ENCODE peak calls at places on chromosomes 7 and 10, in seven cellular contexts. D, C, M, V, F, A and K are unnamed samples.

GRCh38 chr10:80173441-80173840 is 31.9 kb downstream of the ANXA11 start:
- DNase-seq in C (no peak), V (no peak), M (no peak), D (no peak), F (no peak), A (no peak), K (no peak)

GRCh38 chr7:156618078-156618790 is 22.3 kb upstream of the RNF32 start:
- DNase-seq in C (no peak), D (no peak), M (no peak), A (no peak), F (no peak), V (no peak), K (no peak)

GRCh38 chr10:130587718-130588117 is 451.5 kb downstream of the GLRX3 start:
- DNase-seq in A (no peak), M (no peak), D (no peak), F (no peak), V (no peak), C (no peak), K (no peak)

GRCh38 chr7:2715341-2716231 is 27.6 kb downstream of the AMZ1 start:
- DNase-seq in A (no peak), D (no peak), V (no peak), F (no peak), M (no peak), C (no peak), K (peak)

GRCh38 chr10:35304649-35305048 is 31.7 kb upstream of the CCNY start:
- DNase-seq in M (no peak), F (no peak), D (no peak), A (no peak), C (no peak), V (no peak), K (peak)

GRCh38 chr10:118973744-118974143 is 55.8 kb upstream of the NANOS1 start:
- DNase-seq in C (no peak), F (no peak), M (no peak), V (no peak), D (no peak), A (no peak), K (no peak)

GRCh38 chr7:130998993-130999602 is 265.1 kb upstream of the KLF14 start:
- DNase-seq in C (no peak), D (peak), M (no peak), V (no peak), F (peak), A (no peak), K (no peak)

GRCh38 chr10:48495282-48496045 is 109.4 kb downstream of the ARHGAP22 start:
- DNase-seq in V (no peak), A (no peak), D (no peak), M (no peak), F (no peak), C (no peak), K (no peak)

GRCh38 chr7:100247152-100247757 is 27.5 kb downstream of the PVRIG start:
- DNase-seq in V (peak), D (peak), F (peak), A (peak), M (no peak), C (peak), K (peak)

GRCh38 chr10:97686301-97686961 is 610 bp downstream of the AVPI1 start:
- DNase-seq in D (no peak), F (no peak), V (no peak), C (no peak), M (no peak), A (no peak), K (no peak)

GRCh38 chr10:130989670-130990247 is 321.8 kb downstream of the TCERG1L start:
- DNase-seq in A (no peak), C (no peak), F (no peak), D (no peak), V (peak), M (no peak), K (no peak)

GRCh38 chr10:1157615-1157933 is 101.4 kb downstream of the WDR37 start:
- DNase-seq in M (no peak), D (no peak), A (no peak), C (no peak), F (no peak), V (no peak), K (no peak)

GRCh38 chr10:97731346-97732051 is 5.4 kb upstream of the ZFYVE27 start:
- DNase-seq in M (no peak), C (no peak), D (no peak), V (peak), A (no peak), F (peak), K (peak)

GRCh38 chr10:69413221-69413865 is 3.4 kb downstream of the TACR2 start:
- DNase-seq in V (peak), M (no peak), C (peak), F (peak), D (peak), A (peak), K (peak)

GRCh38 chr10:114876602-114877300 is 55.2 kb downstream of the FHIP2A start:
- DNase-seq in D (peak), C (peak), A (peak), M (peak), F (peak), V (peak), K (peak)

GRCh38 chr10:80357000-80357803 is 621 bp downstream of the DYDC2 start:
- DNase-seq in A (no peak), C (peak), F (no peak), D (no peak), V (peak), M (no peak), K (no peak)

GRCh38 chr7:5450549-5451327 is 27.1 kb upstream of the TNRC18 start:
- DNase-seq in M (no peak), D (no peak), F (peak), V (peak), C (no peak), A (peak), K (peak)

GRCh38 chr7:107951172-107951787 is 51.7 kb downstream of the LAMB1 start:
- DNase-seq in D (no peak), V (no peak), M (no peak), A (no peak), C (no peak), F (no peak), K (no peak)

GRCh38 chr10:80697926-80698325 is 160.2 kb downstream of the SH2D4B start:
- DNase-seq in V (no peak), D (no peak), M (no peak), F (no peak), A (no peak), C (no peak), K (no peak)

GRCh38 chr7:33186187-33186586 is 56.8 kb downstream of the BBS9 start:
- DNase-seq in M (no peak), A (peak), D (no peak), V (no peak), F (no peak), C (no peak), K (no peak)

GRCh38 chr10:88033793-88034192 is 170.4 kb downstream of the PTEN start:
- DNase-seq in A (no peak), F (no peak), V (no peak), C (no peak), M (no peak), D (no peak), K (no peak)

GRCh38 chr10:131825150-131825907 is 75.5 kb upstream of the PPP2R2D start:
- DNase-seq in A (no peak), C (no peak), D (no peak), V (no peak), M (no peak), F (no peak), K (no peak)

GRCh38 chr7:23013715-23014649 is at the start of gene HYCC1:
- DNase-seq in F (peak), C (peak), D (peak), V (peak), M (peak), A (peak), K (peak)
- TF ChIP-seq YY1 in F (peak), C (no peak), D (peak), V (no peak), M (peak), A (no peak), K (no peak)

DNA sequence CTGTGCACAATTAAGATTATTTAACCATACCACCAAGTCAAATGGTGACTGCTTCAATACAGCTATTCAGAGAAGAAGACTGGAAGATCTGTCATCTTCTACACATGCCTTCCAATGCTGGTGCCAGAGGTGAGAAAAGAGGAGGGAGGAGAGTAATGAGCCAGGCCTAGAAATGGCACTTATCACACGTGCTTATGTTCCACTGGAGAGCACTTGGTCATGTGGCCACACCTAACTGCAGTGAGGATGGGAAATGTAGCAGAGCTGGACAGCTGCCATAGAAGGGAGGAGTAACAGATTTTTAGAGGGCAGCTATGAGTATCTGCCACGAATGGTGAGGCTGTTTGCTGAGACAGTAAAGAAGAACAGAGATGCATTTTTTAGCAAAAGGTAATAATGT is 77.1 kb downstream of the MPLKIP start:
- DNase-seq in F (no peak), D (no peak), M (no peak), C (no peak), A (no peak), V (no peak), K (no peak)
- TF ChIP-seq YY1 in F (no peak), D (no peak), M (no peak), C (no peak), A (no peak), V (no peak), K (no peak)

GRCh38 chr10:64408386-64409178 is 887.4 kb downstream of the REEP3 start:
- DNase-seq in M (no peak), C (no peak), V (no peak), A (no peak), F (no peak), D (no peak), K (no peak)
- TF ChIP-seq YY1 in M (no peak), C (no peak), V (no peak), A (no peak), F (no peak), D (no peak), K (no peak)

DNA sequence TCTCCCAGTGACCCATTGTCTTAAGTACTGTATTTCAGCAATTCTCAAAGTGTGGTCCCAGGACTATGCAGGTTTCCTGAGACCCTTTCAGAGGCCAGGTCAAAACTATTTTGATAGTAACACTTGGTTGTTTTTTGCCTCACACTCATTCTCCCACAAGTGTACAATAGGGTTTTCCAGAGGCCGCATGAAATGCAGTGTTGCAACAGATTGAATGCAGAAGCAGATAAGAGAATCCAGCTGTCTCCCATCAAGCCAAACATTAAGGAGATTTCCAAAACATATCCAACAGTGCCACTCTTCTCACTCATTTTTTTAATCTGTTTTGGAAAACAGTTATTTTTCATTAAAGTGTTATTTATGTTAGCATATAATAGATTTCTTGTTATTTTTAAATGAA is 20.0 kb downstream of the VKORC1L1 start:
- DNase-seq in V (no peak), A (no peak), F (no peak), D (no peak), C (no peak), M (no peak), K (no peak)
- TF ChIP-seq YY1 in V (no peak), A (no peak), F (no peak), D (no peak), C (no peak), M (no peak), K (no peak)

DNA sequence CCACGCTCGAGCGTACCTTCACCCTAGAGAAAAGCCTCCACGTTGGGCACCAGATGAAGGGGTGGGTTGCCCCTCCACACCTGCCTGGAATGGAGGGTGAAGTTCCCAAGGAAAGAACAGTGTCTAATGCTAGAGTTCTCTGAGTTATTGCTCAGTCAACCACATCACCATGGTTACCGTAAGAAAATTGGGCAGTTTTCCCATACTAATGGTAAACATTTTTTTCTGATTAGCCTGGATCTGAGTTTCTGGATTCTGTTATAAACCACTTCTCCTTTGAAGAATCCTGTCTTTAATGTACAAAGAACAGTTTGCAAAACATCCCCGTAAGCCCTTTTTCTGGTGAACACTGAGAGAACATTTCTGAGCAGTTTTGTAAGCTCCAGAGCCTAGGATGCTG is 45.5 kb downstream of the ABCC2 start:
- DNase-seq in M (no peak), D (no peak), A (no peak), V (no peak), F (no peak), C (no peak), K (no peak)
- TF ChIP-seq YY1 in M (no peak), D (no peak), A (no peak), V (no peak), F (no peak), C (no peak), K (no peak)

GRCh38 chr7:77293046-77293445 is 93.4 kb upstream of the FGL2 start:
- DNase-seq in M (no peak), F (no peak), D (no peak), V (no peak), C (no peak), A (no peak), K (no peak)
- TF ChIP-seq YY1 in M (no peak), F (no peak), D (no peak), V (no peak), C (no peak), A (no peak), K (no peak)

DNA sequence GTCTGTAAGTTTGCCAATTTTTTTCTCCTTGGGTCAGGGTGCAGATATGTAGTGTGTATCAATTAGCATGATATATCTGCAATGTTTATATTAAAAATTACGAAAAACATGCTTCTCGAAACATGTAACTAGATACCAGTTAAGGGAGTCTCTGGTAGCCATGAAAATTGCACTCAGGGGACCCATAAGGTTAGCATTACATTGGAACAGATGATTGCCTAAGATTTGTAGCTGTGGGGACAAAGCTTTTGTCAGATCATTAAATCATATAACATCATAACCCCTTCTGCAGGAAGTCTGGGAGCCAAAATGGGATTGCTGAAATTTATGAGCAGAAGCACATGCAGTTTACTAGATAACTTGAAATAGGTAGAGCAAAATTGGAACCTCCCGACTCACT is 235.0 kb upstream of the IGFBP3 start:
- DNase-seq in F (no peak), C (no peak), M (no peak), V (no peak), A (no peak), D (no peak), K (no peak)
- TF ChIP-seq YY1 in F (no peak), C (no peak), M (no peak), V (no peak), A (no peak), D (no peak), K (no peak)